ENCODE peak calls at places on chromosomes 7 and 10, in four cellular contexts. P, Z, R and L are unnamed samples.

GRCh38 chr7:159028456-159029401 is 115.9 kb downstream of the VIPR2 start:
- DNase-seq in Z (peak), R (no peak), P (no peak), L (no peak)

GRCh38 chr7:34036972-34037792 is 131.8 kb downstream of the BMPER start:
- DNase-seq in R (no peak), Z (no peak), P (no peak), L (no peak)

GRCh38 chr10:28633750-28634149 is 43.6 kb upstream of the BAMBI start:
- DNase-seq in Z (no peak), P (no peak), R (no peak), L (no peak)

GRCh38 chr10:101780818-101781654 is 2.2 kb downstream of the NPM3 start:
- DNase-seq in R (peak), P (peak), Z (no peak), L (peak)

GRCh38 chr10:19811517-19811916 is 4.7 kb upstream of the PLXDC2 start:
- DNase-seq in R (peak), Z (no peak), P (no peak), L (no peak)

GRCh38 chr7:88169717-88170320 is 50.0 kb downstream of the SRI start:
- DNase-seq in P (peak), Z (no peak), R (no peak), L (peak)

GRCh38 chr10:13062813-13063212 is 37.1 kb upstream of the OPTN start:
- DNase-seq in P (no peak), Z (no peak), R (no peak), L (peak)

GRCh38 chr7:42454006-42454405 is 217.0 kb upstream of the GLI3 start:
- DNase-seq in Z (no peak), P (no peak), R (no peak), L (no peak)

GRCh38 chr10:21145751-21146445 is 248.8 kb upstream of the NEBL start:
- DNase-seq in Z (no peak), R (peak), P (no peak), L (no peak)

GRCh38 chr10:102917962-102918816 is at the start of gene CNNM2:
- DNase-seq in R (peak), Z (peak), P (peak), L (peak)

GRCh38 chr7:51455948-51456347 is 139.3 kb upstream of the COBL start:
- DNase-seq in Z (no peak), R (peak), P (no peak), L (no peak)

GRCh38 chr10:90213346-90213745 is 512.0 kb downstream of the KIF20B start:
- DNase-seq in P (no peak), Z (no peak), R (no peak), L (no peak)

GRCh38 chr7:46626261-46627037 is 705.4 kb upstream of the IGFBP3 start:
- DNase-seq in P (no peak), R (no peak), Z (no peak), L (peak)

GRCh38 chr10:88401671-88402347 is 181.3 kb downstream of the RNLS start:
- DNase-seq in P (peak), R (no peak), Z (no peak), L (no peak)

GRCh38 chr7:18541189-18541870 is 45.8 kb downstream of the HDAC9 start:
- DNase-seq in P (no peak), R (no peak), Z (no peak), L (no peak)

GRCh38 chr10:44043646-44044368 is 341.1 kb downstream of the CXCL12 start:
- DNase-seq in Z (peak), R (no peak), P (no peak), L (no peak)

GRCh38 chr10:44045020-44045419 is 339.9 kb downstream of the CXCL12 start:
- DNase-seq in P (no peak), R (no peak), Z (peak), L (no peak)

GRCh38 chr10:44044549-44044948 is 340.3 kb downstream of the CXCL12 start:
- DNase-seq in R (no peak), Z (peak), P (peak), L (no peak)

GRCh38 chr10:44047361-44047760 is 337.5 kb downstream of the CXCL12 start:
- DNase-seq in P (no peak), R (no peak), Z (peak), L (no peak)

GRCh38 chr10:44046605-44047004 is 338.3 kb downstream of the CXCL12 start:
- DNase-seq in P (no peak), Z (peak), R (no peak), L (no peak)
- TF ChIP-seq CTCF in P (no peak), Z (peak), R (no peak), L (no peak)

GRCh38 chr7:82729172-82730030 is 285.8 kb upstream of the CACNA2D1 start:
- DNase-seq in R (no peak), P (peak), Z (no peak), L (peak)
- TF ChIP-seq CTCF in R (peak), P (peak), Z (no peak), L (peak)

GRCh38 chr7:11243739-11244138 is 270.1 kb downstream of the PHF14 start:
- DNase-seq in R (no peak), Z (no peak), P (no peak), L (no peak)
- TF ChIP-seq CTCF in R (no peak), Z (no peak), P (no peak), L (no peak)

DNA sequence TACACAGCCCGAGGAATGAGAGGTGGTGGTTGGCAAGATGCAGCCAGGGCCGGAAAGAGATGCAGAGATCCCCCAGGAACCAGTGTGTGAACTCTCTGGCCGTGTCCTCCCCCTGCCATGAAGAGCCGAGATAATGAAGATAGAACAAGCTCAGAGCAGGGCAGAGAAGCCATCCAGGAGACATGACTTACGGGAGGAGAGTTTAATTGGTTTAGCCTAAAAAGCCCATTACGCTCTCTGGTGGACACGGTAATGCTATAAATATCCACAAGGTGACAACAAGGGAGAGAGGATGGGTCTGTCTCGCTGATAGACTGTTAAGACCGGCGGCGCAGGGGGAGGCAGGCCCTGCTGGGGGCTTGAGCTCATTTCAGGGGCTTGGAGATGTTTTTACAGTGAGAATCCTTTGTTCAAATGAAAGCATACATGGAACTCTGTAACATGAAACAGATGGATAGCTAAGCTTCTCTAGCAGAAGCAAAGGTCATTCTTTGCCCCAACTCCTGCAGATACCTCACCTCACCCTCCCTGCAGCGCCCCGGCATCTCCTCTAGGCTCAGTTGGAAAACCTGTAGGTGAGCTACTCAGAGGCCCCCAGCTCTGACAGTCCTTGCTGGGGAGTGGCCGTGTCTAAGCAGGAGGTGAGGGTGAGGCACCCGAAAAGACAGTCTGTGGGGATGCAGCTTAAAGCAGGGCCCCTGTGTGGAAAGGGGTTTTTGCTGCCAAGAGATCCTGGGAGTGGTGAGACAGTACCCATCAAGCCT is 40.8 kb upstream of the LOXL4 start:
- DNase-seq in R (no peak), Z (no peak), P (no peak), L (no peak)
- TF ChIP-seq CTCF in R (no peak), Z (no peak), P (no peak), L (no peak)

DNA sequence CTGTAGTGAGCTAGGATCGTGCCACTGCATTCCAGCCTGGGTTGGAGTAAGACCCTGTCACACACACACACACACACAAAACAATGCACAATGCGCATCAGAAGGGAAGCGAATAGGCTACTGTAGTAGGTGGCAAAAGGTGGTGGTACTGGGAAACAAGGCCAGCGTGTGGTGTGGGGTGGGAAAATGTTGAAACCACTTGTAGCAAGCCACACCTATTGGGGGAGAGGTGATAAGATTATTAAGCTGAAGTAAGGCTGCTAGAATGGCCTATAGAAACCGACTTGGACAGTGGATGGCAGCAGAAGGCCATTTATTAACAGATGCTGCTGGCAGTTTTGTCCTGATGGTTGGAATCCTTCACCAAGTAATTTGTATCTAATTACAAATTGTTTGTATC is 7.2 kb upstream of the CHCHD1 start:
- DNase-seq in R (no peak), Z (no peak), P (peak), L (peak)
- TF ChIP-seq CTCF in R (no peak), Z (no peak), P (no peak), L (no peak)

DNA sequence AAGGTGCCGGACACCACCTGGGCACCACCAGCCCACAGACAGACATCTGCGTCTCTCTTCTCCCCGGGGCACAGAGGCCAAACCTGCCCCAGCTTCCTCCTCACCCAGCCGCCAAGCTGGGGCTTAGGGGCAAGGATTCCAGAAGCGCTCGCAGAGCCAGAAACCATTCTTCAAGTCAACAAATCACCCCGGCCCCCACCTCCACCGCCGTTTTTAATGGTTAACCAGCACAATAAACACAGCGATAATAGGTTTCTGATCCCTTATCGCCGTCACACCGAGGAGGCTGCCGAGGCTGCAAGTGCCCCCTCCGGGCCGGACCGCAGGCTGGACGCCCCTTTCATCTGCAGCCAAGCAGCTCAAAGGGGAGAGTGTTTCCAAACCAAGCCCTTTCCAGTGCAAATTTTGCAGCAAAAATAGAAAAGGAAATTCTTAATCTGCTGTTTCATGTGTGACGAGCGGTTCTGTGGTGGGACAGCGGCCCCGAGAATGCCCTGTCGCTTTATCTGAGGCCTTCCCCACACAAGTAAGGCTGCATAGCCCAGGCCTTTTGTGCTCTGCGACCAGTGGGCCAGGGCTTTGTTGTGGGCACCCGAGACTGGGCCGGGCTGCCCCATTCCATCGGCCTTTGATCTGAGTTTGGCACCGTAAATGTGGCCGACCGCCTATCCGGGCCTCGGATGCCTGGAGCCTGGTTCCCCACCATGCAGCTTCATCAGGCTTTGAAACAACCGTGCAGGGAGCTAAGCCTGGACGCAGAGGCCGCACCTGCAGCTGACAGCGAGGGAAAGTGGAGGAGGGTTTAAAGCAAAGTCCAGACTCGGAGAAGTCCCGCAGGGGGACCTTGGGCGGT is 83.2 kb downstream of the FOXL3 start:
- DNase-seq in P (no peak), R (peak), Z (no peak), L (no peak)
- TF ChIP-seq CTCF in P (no peak), R (no peak), Z (no peak), L (no peak)

GRCh38 chr10:60124536-60124935 is 218.2 kb upstream of the CCDC6 start:
- DNase-seq in Z (no peak), P (no peak), R (no peak), L (no peak)
- TF ChIP-seq CTCF in Z (no peak), P (no peak), R (no peak), L (no peak)

GRCh38 chr7:129376778-129377700 is 57.2 kb upstream of the STRIP2 start:
- DNase-seq in P (peak), R (no peak), Z (no peak), L (peak)
- TF ChIP-seq CTCF in P (no peak), R (no peak), Z (no peak), L (no peak)